ENCODE peak calls at places on chromosome 16, in four cellular contexts. A, L, F and W are unnamed samples.

GRCh38 chr16:17138801-17139200 is 332.0 kb downstream of the XYLT1 start:
- DNase-seq in A (peak), L (no peak), F (peak), W (no peak)

GRCh38 chr16:30434852-30435251 is 5.0 kb upstream of the DCTPP1 start:
- DNase-seq in A (no peak), L (no peak), F (no peak), W (no peak)

GRCh38 chr16:81061307-81061640 is 15.8 kb downstream of the C16orf46 start:
- DNase-seq in A (no peak), L (no peak), F (no peak), W (no peak)

GRCh38 chr16:51110618-51111234 is 40.3 kb downstream of the SALL1 start:
- DNase-seq in A (no peak), L (no peak), F (no peak), W (no peak)

GRCh38 chr16:11896776-11897175 is 19.0 kb downstream of the GSPT1 start:
- DNase-seq in A (no peak), L (no peak), F (peak), W (peak)

GRCh38 chr16:58264961-58265479 is 29.8 kb downstream of the PRSS54 start:
- DNase-seq in A (peak), L (peak), F (peak), W (peak)

GRCh38 chr16:27318399-27319256 is 4.9 kb downstream of the IL4R start:
- DNase-seq in A (no peak), L (no peak), F (peak), W (no peak)

GRCh38 chr16:55330726-55331647 is 7.0 kb downstream of the IRX6 start:
- DNase-seq in A (no peak), L (no peak), F (no peak), W (no peak)

DNA sequence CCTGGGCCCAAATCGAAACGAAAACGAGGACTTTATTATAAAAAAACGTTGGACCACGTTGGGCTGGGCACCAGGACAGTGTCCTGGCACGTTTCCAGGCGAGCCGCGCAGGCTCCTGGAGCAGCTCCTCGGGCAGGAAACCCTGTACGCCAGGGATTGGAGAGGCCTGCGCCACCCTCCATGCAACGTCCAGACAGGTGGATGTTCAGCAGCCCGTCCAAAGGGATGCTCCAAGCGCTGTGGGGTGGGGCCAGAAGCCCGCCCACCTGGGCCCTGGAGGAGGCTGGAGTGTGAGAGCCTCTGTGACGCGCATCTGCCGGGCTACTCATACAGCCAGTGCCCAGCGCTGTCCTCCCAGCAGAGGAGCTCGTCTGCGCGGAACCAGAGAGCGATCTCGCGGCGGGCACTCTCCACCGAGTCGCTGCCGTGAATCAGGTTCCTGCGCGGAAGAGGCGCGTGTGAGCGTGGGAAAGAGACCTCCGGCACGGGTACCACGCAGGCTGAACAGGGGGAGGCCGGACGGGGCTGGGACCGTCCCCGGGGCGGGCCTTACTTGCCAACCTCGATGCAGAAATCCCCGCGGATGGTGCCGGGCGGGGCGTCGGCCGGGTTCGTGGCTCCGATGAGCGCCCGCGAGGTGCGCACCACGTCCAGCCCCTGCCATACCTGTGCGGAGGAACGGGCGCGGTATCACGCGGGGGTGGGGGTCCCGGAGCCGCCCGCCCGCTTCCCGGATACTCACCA is 843 bp downstream of the NME3 start:
- DNase-seq in A (peak), L (no peak), F (peak), W (no peak)
- TF ChIP-seq POLR2A in A (peak), L (no peak), F (no peak), W (no peak)

GRCh38 chr16:89957214-89957785 is 8.7 kb downstream of the DEF8 start:
- DNase-seq in A (no peak), L (no peak), F (no peak), W (no peak)

GRCh38 chr16:89958068-89958467 is 9.5 kb downstream of the DEF8 start:
- DNase-seq in A (peak), L (peak), F (peak), W (peak)

GRCh38 chr16:89960966-89961365 is 12.4 kb downstream of the DEF8 start:
- DNase-seq in A (no peak), L (no peak), F (no peak), W (no peak)

GRCh38 chr16:89956511-89957213 is 8.1 kb downstream of the DEF8 start:
- DNase-seq in A (no peak), L (no peak), F (no peak), W (no peak)

DNA sequence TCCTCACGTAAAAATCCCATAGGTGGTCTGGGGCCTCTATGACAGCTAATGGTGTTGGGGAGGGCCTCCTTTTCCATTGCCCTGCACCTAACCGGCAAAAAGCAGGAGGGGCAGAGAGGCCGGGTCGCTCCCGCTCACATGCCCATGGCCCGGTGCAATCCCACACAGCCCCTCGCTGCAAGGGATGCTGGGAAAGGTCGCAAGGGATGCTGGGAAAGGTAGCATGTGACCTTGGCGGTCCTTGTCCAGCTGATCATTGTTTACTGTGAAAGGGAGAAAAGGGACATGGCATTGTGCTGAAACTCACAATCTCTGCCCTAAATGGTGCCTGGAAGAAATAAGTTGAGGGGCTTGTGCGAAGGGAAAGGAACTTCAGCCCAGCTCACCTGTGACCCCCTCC is 10.0 kb downstream of the DEF8 start:
- DNase-seq in A (no peak), L (no peak), F (no peak), W (no peak)
- TF ChIP-seq POLR2A in A (no peak), L (no peak), F (no peak), W (no peak)

DNA sequence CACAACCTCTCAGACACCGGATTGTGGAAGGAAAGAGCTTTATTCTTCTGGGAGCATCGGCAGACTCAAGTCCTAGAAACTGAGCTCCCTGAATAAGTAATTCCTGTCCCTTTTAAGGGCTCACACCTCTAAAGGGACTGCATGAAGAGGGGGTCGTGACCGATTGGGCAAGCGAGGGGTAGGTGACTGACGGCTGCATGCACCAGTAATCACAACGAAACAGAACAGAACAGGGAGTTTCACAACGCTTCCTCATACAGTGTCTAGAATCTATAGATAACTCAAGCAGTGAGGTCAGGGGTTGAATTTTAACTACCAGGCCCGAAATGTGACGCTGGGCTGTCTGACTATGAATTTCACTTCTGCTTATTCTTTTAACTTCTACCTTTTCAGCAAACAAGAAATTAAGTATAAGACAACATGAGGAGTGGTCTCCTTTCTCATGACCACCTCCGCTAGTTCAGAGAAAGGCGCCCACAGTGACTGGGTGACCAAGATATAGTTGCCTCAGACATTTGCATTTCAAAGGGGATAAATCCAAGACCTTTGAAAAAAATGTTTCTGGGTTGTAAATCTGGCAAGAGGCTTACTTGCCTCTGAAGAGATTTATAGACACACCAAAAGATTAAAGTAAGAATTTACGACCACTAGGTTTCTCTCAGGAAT is 88.4 kb upstream of the ATF7IP2 start:
- DNase-seq in A (peak), L (no peak), F (no peak), W (no peak)
- TF ChIP-seq POLR2A in A (no peak), L (no peak), F (no peak), W (no peak)

GRCh38 chr16:77758508-77758907 is 29.9 kb upstream of the VAT1L start:
- DNase-seq in A (no peak), L (no peak), F (no peak), W (no peak)
- TF ChIP-seq POLR2A in A (no peak), L (no peak), F (no peak), W (no peak)

GRCh38 chr16:88811850-88812736 is at the start of gene APRT:
- DNase-seq in A (peak), L (peak), F (peak), W (peak)
- TF ChIP-seq POLR2A in A (peak), L (peak), F (peak), W (peak)

DNA sequence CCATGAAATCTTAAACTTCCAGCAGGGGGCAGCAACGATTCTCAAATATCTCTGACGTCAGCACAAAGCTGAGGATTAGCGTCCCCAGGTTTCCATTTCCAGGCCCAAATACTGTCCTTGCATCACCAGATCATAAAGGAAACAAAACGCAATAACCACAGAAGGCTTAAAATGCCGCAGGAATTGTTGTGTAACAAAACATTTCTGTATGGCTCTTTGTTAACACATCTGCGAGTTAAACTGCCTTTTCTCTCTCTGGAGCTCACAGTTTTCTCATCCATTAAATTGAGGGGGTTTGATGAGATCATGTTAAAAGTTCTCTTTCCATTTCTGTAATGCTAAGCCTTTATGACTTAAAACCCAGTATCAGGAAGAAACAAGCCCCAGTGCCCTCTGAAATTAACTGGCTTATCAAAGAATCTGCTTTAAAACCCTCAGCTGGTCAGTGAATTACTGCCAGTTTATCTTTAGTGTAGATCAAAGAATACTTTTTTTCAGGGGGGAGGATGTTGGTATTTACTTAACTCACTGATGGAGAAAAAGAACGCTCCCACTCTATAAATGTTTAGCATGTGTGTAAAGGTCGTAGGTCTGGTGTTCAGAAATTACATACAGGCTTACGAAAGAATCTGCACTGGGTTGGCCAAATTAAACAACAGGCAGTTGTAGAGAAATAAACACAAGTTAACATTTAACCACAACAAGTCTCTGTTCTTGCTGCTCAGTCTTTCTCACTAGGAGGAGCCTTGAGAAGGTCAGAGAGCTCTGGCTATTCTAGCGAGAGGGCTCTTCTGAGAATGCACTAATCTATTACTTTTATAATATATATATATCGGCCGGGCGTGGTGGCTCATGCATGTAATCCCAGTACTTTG is 10.6 kb upstream of the TERF2 start:
- DNase-seq in A (peak), L (peak), F (peak), W (peak)
- TF ChIP-seq POLR2A in A (no peak), L (no peak), F (no peak), W (no peak)

DNA sequence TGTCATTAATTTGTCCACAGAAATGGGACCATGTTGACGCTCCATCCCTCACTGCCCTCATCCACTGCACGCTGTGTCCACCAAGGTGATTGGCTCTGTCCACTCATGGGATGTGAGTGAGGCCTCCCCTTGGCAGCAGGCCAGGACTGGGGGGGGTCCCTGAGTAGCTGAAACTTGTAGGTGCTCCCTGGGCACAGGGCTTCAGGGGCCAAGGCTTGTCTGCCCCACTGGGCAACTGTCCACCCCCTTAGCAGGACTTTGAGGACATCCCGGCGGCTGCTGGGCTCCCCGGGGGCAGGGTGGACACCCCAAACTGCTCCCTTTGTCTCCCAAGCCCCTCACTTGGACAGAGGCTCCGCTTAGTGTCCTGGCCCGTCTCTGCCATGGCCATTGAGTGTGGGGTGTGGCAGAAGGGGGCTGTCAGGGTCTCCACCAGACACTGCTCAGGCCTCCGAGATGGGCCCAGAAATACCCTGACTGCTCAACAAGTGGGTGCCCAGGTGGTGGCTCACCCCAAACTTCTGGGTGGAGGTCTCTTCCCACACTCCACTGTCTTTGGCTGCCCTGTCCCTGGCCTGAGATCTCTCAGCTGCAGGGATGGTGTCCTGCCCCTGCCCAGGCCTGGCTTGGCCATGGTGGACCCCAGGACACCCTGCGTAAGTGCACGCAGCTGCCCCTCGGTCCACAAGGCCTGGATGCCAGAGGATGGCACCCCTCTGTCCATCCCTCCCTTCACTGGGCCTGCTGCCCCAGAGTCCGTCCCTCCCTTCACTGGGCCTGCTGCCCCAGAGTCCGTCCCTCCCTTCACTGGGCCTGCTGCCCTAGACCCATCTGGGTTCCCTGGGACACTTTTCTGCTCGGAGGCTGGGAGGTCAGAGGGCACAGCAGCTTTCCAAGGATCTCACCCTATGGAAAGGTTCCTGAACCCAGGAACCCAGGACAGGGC is 2.9 kb upstream of the RAB40C start:
- DNase-seq in A (no peak), L (no peak), F (no peak), W (no peak)
- TF ChIP-seq POLR2A in A (peak), L (peak), F (no peak), W (peak)